ENCODE peak calls at places on chromosomes 4 and X, in five cellular contexts. One of them, this sample, is unnamed.
A peak's percentile ranks its signal among the peaks of the same experiment; 100 is the strongest.

GRCh38 chr4:17347445-17347844 is 164.4 kb downstream of the QDPR start:
- DNase-seq in tibial artery: no peak
- DNase-seq in GM10248: peak; percentile 42
- DNase-seq in mucosa of descending colon: no peak
- DNase-seq in LNCaP clone FGC: no peak
- DNase-seq in this sample: peak; percentile 13

GRCh38 chr4:185532795-185533324 is 2.4 kb downstream of the PDLIM3 start:
- DNase-seq in tibial artery: no peak
- DNase-seq in GM10248: no peak
- DNase-seq in mucosa of descending colon: no peak
- DNase-seq in LNCaP clone FGC: no peak
- DNase-seq in this sample: no peak

GRCh38 chr4:24643774-24644520 is 59.6 kb upstream of the DHX15 start:
- DNase-seq in tibial artery: no peak
- DNase-seq in GM10248: no peak
- DNase-seq in mucosa of descending colon: no peak
- DNase-seq in LNCaP clone FGC: no peak
- DNase-seq in this sample: no peak

GRCh38 chrX:54920610-54921426 is at the start of gene TRO:
- DNase-seq in tibial artery: no peak
- DNase-seq in GM10248: no peak
- DNase-seq in mucosa of descending colon: no peak
- DNase-seq in LNCaP clone FGC: no peak
- DNase-seq in this sample: no peak

GRCh38 chr4:183443609-183444148 is 757 bp upstream of the CDKN2AIP start:
- DNase-seq in tibial artery: no peak
- DNase-seq in GM10248: no peak
- DNase-seq in mucosa of descending colon: no peak
- DNase-seq in LNCaP clone FGC: peak; percentile 63
- DNase-seq in this sample: no peak

GRCh38 chr4:104501290-104501689 is 6.6 kb upstream of the CXXC4 start:
- DNase-seq in tibial artery: no peak
- DNase-seq in GM10248: no peak
- DNase-seq in mucosa of descending colon: no peak
- DNase-seq in LNCaP clone FGC: no peak
- DNase-seq in this sample: no peak

GRCh38 chrX:9876205-9876604 is 90.0 kb downstream of the SHROOM2 start:
- DNase-seq in tibial artery: no peak
- DNase-seq in GM10248: no peak
- DNase-seq in mucosa of descending colon: no peak
- DNase-seq in LNCaP clone FGC: no peak
- DNase-seq in this sample: no peak

GRCh38 chrX:154696328-154697045 is 43.1 kb upstream of the CTAG2 start:
- DNase-seq in tibial artery: no peak
- DNase-seq in GM10248: no peak
- DNase-seq in mucosa of descending colon: no peak
- DNase-seq in LNCaP clone FGC: no peak
- DNase-seq in this sample: no peak

GRCh38 chr4:16150716-16151115 is 66.9 kb upstream of the PROM1 start:
- DNase-seq in tibial artery: no peak
- DNase-seq in GM10248: no peak
- DNase-seq in mucosa of descending colon: no peak
- DNase-seq in LNCaP clone FGC: no peak
- DNase-seq in this sample: no peak

GRCh38 chr4:158850800-158851644 is 82.2 kb downstream of the FNIP2 start:
- DNase-seq in tibial artery: no peak
- DNase-seq in GM10248: peak; percentile 31
- DNase-seq in mucosa of descending colon: no peak
- DNase-seq in LNCaP clone FGC: no peak
- DNase-seq in this sample: no peak

GRCh38 chr4:102272318-102272717 is 73.0 kb downstream of the SLC39A8 start:
- DNase-seq in tibial artery: no peak
- DNase-seq in GM10248: no peak
- DNase-seq in mucosa of descending colon: no peak
- DNase-seq in LNCaP clone FGC: no peak
- DNase-seq in this sample: no peak

GRCh38 chrX:148914783-148915182 is 414.4 kb downstream of the AFF2 start:
- DNase-seq in tibial artery: no peak
- DNase-seq in GM10248: peak; percentile 47
- DNase-seq in mucosa of descending colon: no peak
- DNase-seq in LNCaP clone FGC: no peak
- DNase-seq in this sample: no peak

GRCh38 chrX:110402855-110403230 is 44.2 kb downstream of the RTL9 start:
- DNase-seq in tibial artery: no peak
- DNase-seq in GM10248: no peak
- DNase-seq in mucosa of descending colon: no peak
- DNase-seq in LNCaP clone FGC: no peak
- DNase-seq in this sample: no peak

GRCh38 chrX:129779747-129780146 is at the start of gene SASH3:
- DNase-seq in tibial artery: peak; percentile 66
- DNase-seq in GM10248: peak; percentile 43
- DNase-seq in mucosa of descending colon: peak; percentile 86
- DNase-seq in LNCaP clone FGC: no peak
- DNase-seq in this sample: no peak

GRCh38 chrX:74119016-74119910 is 184.7 kb upstream of the ZCCHC13 start:
- DNase-seq in tibial artery: no peak
- DNase-seq in GM10248: no peak
- DNase-seq in mucosa of descending colon: no peak
- DNase-seq in LNCaP clone FGC: no peak
- DNase-seq in this sample: peak; percentile 17

GRCh38 chr4:139530833-139531427 is 25.1 kb downstream of the SETD7 start:
- DNase-seq in tibial artery: no peak
- DNase-seq in GM10248: peak; percentile 74
- DNase-seq in mucosa of descending colon: no peak
- DNase-seq in LNCaP clone FGC: no peak
- DNase-seq in this sample: peak; percentile 72

GRCh38 chr4:184448828-184449227 is 25.5 kb downstream of the IRF2 start:
- DNase-seq in tibial artery: no peak
- DNase-seq in GM10248: peak; percentile 47
- DNase-seq in mucosa of descending colon: no peak
- DNase-seq in LNCaP clone FGC: no peak
- DNase-seq in this sample: no peak

GRCh38 chrX:97984641-97985040 is 1100.9 kb downstream of the RPA4 start:
- DNase-seq in tibial artery: no peak
- DNase-seq in GM10248: no peak
- DNase-seq in mucosa of descending colon: no peak
- DNase-seq in LNCaP clone FGC: no peak
- DNase-seq in this sample: no peak

GRCh38 chr4:125322363-125322730 is 7.6 kb downstream of the FAT4 start:
- DNase-seq in tibial artery: no peak
- DNase-seq in GM10248: no peak
- DNase-seq in mucosa of descending colon: no peak
- DNase-seq in LNCaP clone FGC: no peak
- DNase-seq in this sample: no peak

GRCh38 chr4:73828945-73829344 is 7.5 kb upstream of the CXCL6 start:
- DNase-seq in tibial artery: no peak
- DNase-seq in GM10248: no peak
- DNase-seq in mucosa of descending colon: no peak
- DNase-seq in LNCaP clone FGC: no peak
- DNase-seq in this sample: no peak

GRCh38 chr4:189001971-189002450 is 862.8 kb downstream of the TRIML1 start:
- DNase-seq in tibial artery: no peak
- DNase-seq in GM10248: no peak
- DNase-seq in mucosa of descending colon: no peak
- DNase-seq in LNCaP clone FGC: no peak
- DNase-seq in this sample: no peak

GRCh38 chr4:185396724-185397402 is at the start of gene ANKRD37:
- DNase-seq in tibial artery: no peak
- DNase-seq in GM10248: no peak
- DNase-seq in mucosa of descending colon: peak; percentile 77
- DNase-seq in LNCaP clone FGC: peak; percentile 58
- DNase-seq in this sample: peak; percentile 32

GRCh38 chr4:84319124-84319523 is 180.0 kb downstream of the NKX6-1 start:
- DNase-seq in tibial artery: no peak
- DNase-seq in GM10248: no peak
- DNase-seq in mucosa of descending colon: no peak
- DNase-seq in LNCaP clone FGC: peak; percentile 86
- DNase-seq in this sample: no peak

GRCh38 chr4:83751336-83751949 is 215.5 kb downstream of the GPAT3 start:
- DNase-seq in tibial artery: no peak
- DNase-seq in GM10248: no peak
- DNase-seq in mucosa of descending colon: no peak
- DNase-seq in LNCaP clone FGC: peak; percentile 6
- DNase-seq in this sample: peak; percentile 24

GRCh38 chr4:92232566-92232965 is 71.2 kb upstream of the GRID2 start:
- DNase-seq in tibial artery: no peak
- DNase-seq in GM10248: no peak
- DNase-seq in mucosa of descending colon: no peak
- DNase-seq in LNCaP clone FGC: no peak
- DNase-seq in this sample: no peak

DNA sequence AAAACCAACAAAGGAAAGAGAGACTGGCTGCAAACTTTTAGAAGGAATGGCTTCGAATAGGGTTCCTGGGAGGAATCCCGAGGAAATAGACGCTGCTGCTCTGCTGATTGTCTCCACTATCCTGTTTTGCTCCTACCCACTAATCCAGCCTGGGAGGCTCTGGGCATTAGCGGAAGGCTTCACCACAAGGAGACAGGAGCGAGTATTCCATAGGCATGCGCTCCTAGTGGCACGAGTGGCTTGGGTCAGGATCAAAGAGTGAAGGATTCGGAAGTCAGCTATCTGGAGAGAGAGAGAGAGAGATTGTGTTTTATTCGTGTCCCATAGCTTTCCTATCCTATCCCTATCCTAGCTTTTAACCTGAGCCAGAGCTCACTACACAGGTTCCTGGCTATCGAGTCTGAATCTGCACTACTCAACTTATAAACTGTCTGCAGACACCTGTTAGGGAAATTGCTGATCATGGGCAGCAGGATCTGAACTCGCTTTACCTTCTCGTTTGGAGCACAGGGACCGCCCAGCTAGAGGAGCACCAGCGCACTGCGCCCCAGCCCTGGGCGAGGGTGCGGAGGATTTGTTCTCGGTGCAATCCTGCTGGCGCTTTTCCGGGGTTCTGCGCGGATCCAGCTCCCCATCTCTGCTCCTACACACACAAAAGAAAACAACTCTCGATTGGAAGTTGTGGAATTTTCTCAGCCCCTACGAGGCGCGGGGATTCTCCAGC is 740 bp upstream of the NPY2R start:
- DNase-seq in tibial artery: no peak
- DNase-seq in GM10248: no peak
- DNase-seq in mucosa of descending colon: no peak
- DNase-seq in LNCaP clone FGC: no peak
- DNase-seq in this sample: no peak
- TF ChIP-seq CTCF in tibial artery: no peak
- TF ChIP-seq CTCF in GM10248: no peak
- TF ChIP-seq CTCF in mucosa of descending colon: no peak
- TF ChIP-seq CTCF in LNCaP clone FGC: peak; percentile 33
- TF ChIP-seq CTCF in this sample: no peak

GRCh38 chrX:34918856-34919255 is 23.7 kb upstream of the FAM47B start:
- DNase-seq in tibial artery: no peak
- DNase-seq in GM10248: no peak
- DNase-seq in mucosa of descending colon: no peak
- DNase-seq in LNCaP clone FGC: peak; percentile 22
- DNase-seq in this sample: peak; percentile 54
- TF ChIP-seq CTCF in tibial artery: peak; percentile 21
- TF ChIP-seq CTCF in GM10248: no peak
- TF ChIP-seq CTCF in mucosa of descending colon: no peak
- TF ChIP-seq CTCF in LNCaP clone FGC: peak; percentile 53
- TF ChIP-seq CTCF in this sample: peak; percentile 56

DNA sequence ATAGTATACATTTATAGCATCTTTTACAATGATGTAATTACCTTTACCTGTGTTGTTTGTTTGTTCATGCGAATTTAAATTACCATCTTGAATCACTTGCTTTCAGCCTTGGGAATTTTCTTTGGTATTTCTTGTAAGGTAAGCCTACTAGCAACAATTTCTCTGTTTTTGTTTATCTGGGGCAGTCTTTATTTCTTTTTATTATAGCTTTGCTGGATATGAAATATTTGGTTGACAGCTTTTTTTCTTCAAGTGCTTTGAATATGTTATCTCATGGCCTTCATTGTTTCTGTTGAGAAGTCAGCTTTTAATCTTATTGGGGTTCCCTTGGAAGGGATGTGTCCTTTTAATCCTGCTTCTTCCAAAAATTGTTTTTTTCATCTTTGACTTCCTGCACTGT is 292.8 kb upstream of the EDA2R start:
- DNase-seq in tibial artery: no peak
- DNase-seq in GM10248: no peak
- DNase-seq in mucosa of descending colon: no peak
- DNase-seq in LNCaP clone FGC: no peak
- DNase-seq in this sample: no peak
- TF ChIP-seq CTCF in tibial artery: no peak
- TF ChIP-seq CTCF in GM10248: no peak
- TF ChIP-seq CTCF in mucosa of descending colon: no peak
- TF ChIP-seq CTCF in LNCaP clone FGC: no peak
- TF ChIP-seq CTCF in this sample: no peak

GRCh38 chr4:121998024-121998423 is 46.2 kb upstream of the TRPC3 start:
- DNase-seq in tibial artery: no peak
- DNase-seq in GM10248: no peak
- DNase-seq in mucosa of descending colon: no peak
- DNase-seq in LNCaP clone FGC: no peak
- DNase-seq in this sample: peak; percentile 7
- TF ChIP-seq CTCF in tibial artery: no peak
- TF ChIP-seq CTCF in GM10248: no peak
- TF ChIP-seq CTCF in mucosa of descending colon: no peak
- TF ChIP-seq CTCF in LNCaP clone FGC: no peak
- TF ChIP-seq CTCF in this sample: no peak

DNA sequence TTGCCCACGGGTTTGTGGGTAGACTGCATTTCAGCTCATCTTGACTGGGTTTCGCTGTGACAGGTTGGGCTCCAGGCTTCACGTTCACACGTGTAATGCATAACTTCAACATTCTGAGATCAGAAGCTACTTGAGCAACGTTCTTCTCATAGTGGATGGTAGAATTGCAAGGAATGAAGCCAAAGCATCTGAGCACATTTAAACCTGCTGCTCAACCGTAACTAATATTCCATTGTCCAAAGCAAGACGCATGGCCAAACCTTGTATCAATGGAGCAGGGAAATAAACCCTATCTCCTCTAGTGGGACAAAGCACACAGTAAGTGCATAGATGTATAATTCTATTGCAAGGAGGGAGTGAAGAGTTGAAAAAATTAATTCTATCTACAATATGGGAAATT is 86.5 kb upstream of the PTCHD1 start:
- DNase-seq in tibial artery: no peak
- DNase-seq in GM10248: no peak
- DNase-seq in mucosa of descending colon: no peak
- DNase-seq in LNCaP clone FGC: no peak
- DNase-seq in this sample: no peak
- TF ChIP-seq CTCF in tibial artery: no peak
- TF ChIP-seq CTCF in GM10248: no peak
- TF ChIP-seq CTCF in mucosa of descending colon: no peak
- TF ChIP-seq CTCF in LNCaP clone FGC: no peak
- TF ChIP-seq CTCF in this sample: no peak

DNA sequence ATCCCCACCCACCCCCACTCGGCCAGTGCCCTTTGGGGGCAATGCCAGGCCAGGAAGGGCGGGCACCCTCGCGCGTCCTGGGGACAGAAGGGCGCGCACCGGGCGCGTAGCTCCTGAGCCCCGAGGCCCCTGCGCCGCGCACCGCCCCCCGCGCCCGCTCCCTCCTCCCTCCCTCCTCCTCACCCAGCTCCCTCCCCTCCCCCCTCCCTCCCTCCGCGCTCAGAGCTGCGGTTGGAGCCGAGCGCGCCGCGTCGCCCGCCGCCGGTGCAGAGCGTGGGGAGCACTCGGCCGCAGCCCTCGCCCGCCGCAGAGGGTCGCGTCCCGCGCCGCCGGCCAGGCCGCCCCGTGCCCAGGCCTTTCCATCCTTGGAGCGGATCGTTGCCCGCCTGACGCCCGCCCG is at the start of gene ATP2B3:
- DNase-seq in tibial artery: no peak
- DNase-seq in GM10248: no peak
- DNase-seq in mucosa of descending colon: no peak
- DNase-seq in LNCaP clone FGC: no peak
- DNase-seq in this sample: no peak
- TF ChIP-seq CTCF in tibial artery: no peak
- TF ChIP-seq CTCF in GM10248: no peak
- TF ChIP-seq CTCF in mucosa of descending colon: no peak
- TF ChIP-seq CTCF in LNCaP clone FGC: no peak
- TF ChIP-seq CTCF in this sample: no peak